ENCODE peak calls at places on chromosomes 16 and 17, in five cellular contexts. O, V, W, A and X are unnamed samples.

GRCh38 chr16:83730812-83731211 is 77.0 kb upstream of the HSBP1 start:
- DNase-seq in O (no peak), V (no peak), W (no peak), A (no peak), X (no peak)

GRCh38 chr16:30958164-30959083 is 870 bp downstream of the SETD1A start:
- DNase-seq in O (no peak), V (peak; percentile 74), W (no peak), A (peak; percentile 71), X (peak; percentile 93)

GRCh38 chr17:62782730-62783260 is 25.3 kb downstream of the MARCHF10 start:
- DNase-seq in O (no peak), V (no peak), W (no peak), A (no peak), X (no peak)

GRCh38 chr17:1229354-1229890 is 40.8 kb upstream of the BHLHA9 start:
- DNase-seq in O (no peak), V (peak; percentile 39), W (no peak), A (no peak), X (peak; percentile 75)

GRCh38 chr16:79651363-79651762 is 50.8 kb upstream of the MAF start:
- DNase-seq in O (no peak), V (no peak), W (no peak), A (no peak), X (no peak)

GRCh38 chr17:28925912-28926365 is 23.1 kb upstream of the DHRS13 start:
- DNase-seq in O (peak; percentile 47), V (peak; percentile 61), W (no peak), A (no peak), X (no peak)

GRCh38 chr16:71900336-71900735 is 5.0 kb downstream of the IST1 start:
- DNase-seq in O (no peak), V (peak; percentile 42), W (no peak), A (no peak), X (no peak)

GRCh38 chr16:29320274-29320999 is 86.1 kb downstream of the NPIPB11 start:
- DNase-seq in O (no peak), V (no peak), W (no peak), A (no peak), X (no peak)

GRCh38 chr17:67241719-67242341 is 3.2 kb downstream of the HELZ start:
- DNase-seq in O (no peak), V (peak; percentile 67), W (no peak), A (no peak), X (no peak)

GRCh38 chr16:80285089-80285488 is 255.7 kb upstream of the DYNLRB2 start:
- DNase-seq in O (no peak), V (no peak), W (no peak), A (no peak), X (no peak)

GRCh38 chr16:65666132-65666869 is 544.4 kb upstream of the CDH11 start:
- DNase-seq in O (no peak), V (no peak), W (no peak), A (peak; percentile 81), X (no peak)

GRCh38 chr16:3698941-3699340 is 18.4 kb downstream of the TRAP1 start:
- DNase-seq in O (no peak), V (no peak), W (no peak), A (no peak), X (no peak)

GRCh38 chr16:10601444-10602401 is 21.3 kb upstream of the EMP2 start:
- DNase-seq in O (no peak), V (no peak), W (no peak), A (peak; percentile 82), X (no peak)

GRCh38 chr16:48446534-48446920 is 61.3 kb upstream of the SIAH1 start:
- DNase-seq in O (no peak), V (no peak), W (no peak), A (no peak), X (no peak)

GRCh38 chr17:14731591-14731990 is 430.7 kb downstream of the HS3ST3B1 start:
- DNase-seq in O (no peak), V (no peak), W (no peak), A (no peak), X (no peak)

GRCh38 chr17:61247438-61247837 is 152.2 kb upstream of the TBX2 start:
- DNase-seq in O (no peak), V (no peak), W (no peak), A (no peak), X (no peak)

GRCh38 chr16:30723725-30724355 is 24.4 kb upstream of the PHKG2 start:
- DNase-seq in O (no peak), V (no peak), W (no peak), A (no peak), X (no peak)

GRCh38 chr17:60941028-60941427 is 263.4 kb downstream of the BCAS3 start:
- DNase-seq in O (no peak), V (peak; percentile 12), W (no peak), A (no peak), X (no peak)

GRCh38 chr16:53305743-53306142 is 128.5 kb upstream of the RBL2 start:
- DNase-seq in O (no peak), V (no peak), W (no peak), A (no peak), X (no peak)

GRCh38 chr17:40366076-40366860 is 1.7 kb upstream of the GJD3 start:
- DNase-seq in O (no peak), V (no peak), W (no peak), A (no peak), X (no peak)

GRCh38 chr16:88938119-88938932 is 38.7 kb downstream of the CBFA2T3 start:
- DNase-seq in O (no peak), V (no peak), W (no peak), A (no peak), X (no peak)

GRCh38 chr17:9845306-9845705 is 19.6 kb downstream of the GLP2R start:
- DNase-seq in O (no peak), V (no peak), W (no peak), A (no peak), X (no peak)

GRCh38 chr17:79508291-79508716 is 102.5 kb downstream of the RBFOX3 start:
- DNase-seq in O (no peak), V (no peak), W (no peak), A (no peak), X (peak; percentile 56)

GRCh38 chr16:48432136-48432535 is 46.9 kb upstream of the SIAH1 start:
- DNase-seq in O (peak; percentile 48), V (no peak), W (no peak), A (no peak), X (no peak)

GRCh38 chr17:81228420-81228819 is 5.7 kb upstream of the CEP131 start:
- DNase-seq in O (no peak), V (no peak), W (no peak), A (no peak), X (no peak)

GRCh38 chr17:49180998-49181635 is 29.3 kb downstream of the GNGT2 start:
- DNase-seq in O (no peak), V (no peak), W (no peak), A (no peak), X (no peak)

GRCh38 chr17:172401-172800 is 9.0 kb downstream of the DOC2B start:
- DNase-seq in O (no peak), V (no peak), W (no peak), A (no peak), X (no peak)

GRCh38 chr16:50644730-50645129 is 36.4 kb downstream of the SNX20 start:
- DNase-seq in O (no peak), V (no peak), W (peak; percentile 31), A (no peak), X (peak; percentile 61)

GRCh38 chr17:30520436-30520835 is 43.2 kb downstream of the GOSR1 start:
- DNase-seq in O (no peak), V (no peak), W (no peak), A (no peak), X (no peak)

GRCh38 chr17:76437467-76438402 is 15.2 kb downstream of the UBE2O start:
- DNase-seq in O (no peak), V (no peak), W (no peak), A (peak; percentile 40), X (no peak)

GRCh38 chr16:87498324-87499188 is 5.7 kb upstream of the ZCCHC14 start:
- DNase-seq in O (no peak), V (no peak), W (no peak), A (no peak), X (no peak)
- TF ChIP-seq TAF1 in O (no peak), V (no peak), W (no peak), A (no peak), X (no peak)

GRCh38 chr16:67226804-67227566 is at the start of gene TMEM208:
- DNase-seq in O (peak; percentile 97), V (peak; percentile 99), W (peak; percentile 96), A (peak; percentile 99), X (peak; percentile 97)

GRCh38 chr16:67227567-67227921 is 614 bp downstream of the TMEM208 start:
- DNase-seq in O (no peak), V (no peak), W (no peak), A (no peak), X (no peak)

GRCh38 chr16:67226295-67226803 is 581 bp upstream of the TMEM208 start:
- DNase-seq in O (no peak), V (no peak), W (no peak), A (no peak), X (no peak)

GRCh38 chr16:67228034-67228785 is 1.3 kb downstream of the TMEM208 start:
- DNase-seq in O (no peak), V (no peak), W (no peak), A (no peak), X (no peak)

GRCh38 chr16:67223992-67224391 is 2.9 kb upstream of the TMEM208 start:
- DNase-seq in O (no peak), V (no peak), W (no peak), A (no peak), X (no peak)
- H3K4me1 ChIP-seq in O (peaks cover 12% of the 10 kb centered on the region), V (peaks cover 18% of the 10 kb centered on the region), W (peaks cover 2% of the 10 kb centered on the region), A (peaks cover 34% of the 10 kb centered on the region), X (no peaks in the 10 kb centered on the region)

DNA sequence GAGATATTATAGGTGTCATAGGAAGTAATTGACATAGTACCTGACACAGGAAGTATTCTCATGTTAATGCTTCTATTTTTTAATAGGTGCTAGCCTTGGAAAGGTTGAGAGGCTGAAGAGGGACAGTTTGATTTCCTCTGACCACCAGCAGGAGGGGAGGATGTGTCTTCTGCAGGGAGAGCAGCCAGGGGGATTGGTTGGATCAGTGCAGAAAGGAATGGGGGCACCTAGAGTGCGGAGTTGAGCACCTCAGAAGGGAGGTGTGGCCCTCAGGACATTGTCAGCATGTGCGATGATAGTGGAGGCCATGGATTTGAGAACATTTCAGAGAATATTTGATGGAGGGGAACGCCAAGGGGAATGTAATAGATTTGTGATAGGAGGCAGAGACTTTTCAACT is 23.4 kb downstream of the HAPSTR1 start:
- DNase-seq in O (no peak), V (no peak), W (no peak), A (no peak), X (no peak)
- TF ChIP-seq TAF1 in O (no peak), V (no peak), W (no peak), A (no peak), X (no peak)

DNA sequence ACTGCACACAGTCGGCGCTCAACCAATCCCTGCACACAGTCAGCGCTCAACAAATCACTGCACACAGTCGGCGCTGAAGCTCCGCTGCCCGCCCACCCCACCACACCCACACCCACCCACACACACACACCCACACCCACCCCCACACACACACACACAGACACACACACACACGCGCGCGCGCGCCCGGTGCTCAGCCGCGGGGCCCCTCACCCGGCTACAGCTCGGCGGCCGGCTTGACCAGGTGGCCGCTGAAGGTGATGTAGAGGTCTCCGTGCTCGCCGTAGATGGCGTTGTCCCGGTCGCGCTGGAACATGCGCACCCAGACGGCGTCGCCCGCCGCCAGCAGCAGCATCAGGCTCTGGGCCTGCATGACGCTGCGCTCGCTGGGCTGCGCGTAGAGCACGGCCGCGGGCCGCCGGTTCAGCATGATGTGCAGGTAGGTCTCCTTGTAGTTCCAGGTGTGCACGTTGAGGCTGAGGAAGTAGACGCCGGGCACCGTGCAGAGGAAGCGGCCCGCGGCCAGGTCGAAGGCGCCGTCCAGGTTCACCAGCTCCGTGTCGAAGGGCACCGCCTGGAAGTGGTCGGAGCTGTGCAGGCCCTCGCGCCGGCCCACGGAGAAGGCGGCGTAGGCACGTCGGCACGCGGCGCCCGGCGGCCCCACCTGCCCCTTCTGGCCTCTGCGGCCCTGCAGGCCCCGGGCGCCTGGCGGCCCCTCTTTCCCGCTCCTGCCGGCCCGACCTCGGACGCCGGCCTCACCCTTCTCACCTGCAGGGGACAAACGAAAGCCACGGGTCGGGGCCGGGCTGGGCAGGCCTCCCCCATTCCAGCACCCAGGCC is 2.5 kb downstream of the C1QTNF8 start:
- DNase-seq in O (no peak), V (peak; percentile 31), W (no peak), A (peak; percentile 43), X (peak; percentile 80)
- H3K4me1 ChIP-seq in O (no peaks in the 10 kb centered on the region), V (no peaks in the 10 kb centered on the region), W (peaks cover 6% of the 10 kb centered on the region), A (peaks cover 26% of the 10 kb centered on the region), X (no peaks in the 10 kb centered on the region)